ENCODE peak calls at places on chromosome 20, in nine cellular contexts. One of them, this sample, is unnamed.

GRCh38 chr20:59165794-59166709 is 2.4 kb downstream of the ZNF831 start:
- DNase-seq in stimulated activated CD4-positive, alpha-beta T cell treated with anti-CD3 and anti-CD28 coated beads, Interleukin-1b, Interleukin-23, amount 100 ng/mL, for 48 hours: peak; percentile 31
- DNase-seq in HTR-8/SVneo: no peak
- DNase-seq in T-cell: peak; percentile 50
- DNase-seq in myocyte: no peak
- DNase-seq in bronchial epithelial cell: no peak
- DNase-seq in GM13977: no peak
- DNase-seq in B cell: no peak
- DNase-seq in iris pigment epithelial cell: no peak
- DNase-seq in this sample: no peak

GRCh38 chr20:19692685-19693119 is 65.4 kb upstream of the RIN2 start:
- DNase-seq in GM13977: peak; percentile 56
- DNase-seq in bronchial epithelial cell: peak; percentile 57
- DNase-seq in B cell: peak; percentile 76
- DNase-seq in myocyte: peak; percentile 57
- DNase-seq in HTR-8/SVneo: peak; percentile 44
- DNase-seq in iris pigment epithelial cell: peak; percentile 28
- DNase-seq in T-cell: peak; percentile 23
- DNase-seq in stimulated activated CD4-positive, alpha-beta T cell treated with anti-CD3 and anti-CD28 coated beads, Interleukin-1b, Interleukin-23, amount 100 ng/mL, for 48 hours: peak; percentile 28
- DNase-seq in this sample: peak; percentile 25

GRCh38 chr20:38883081-38883980 is 42.9 kb upstream of the FAM83D start:
- DNase-seq in GM13977: no peak
- DNase-seq in stimulated activated CD4-positive, alpha-beta T cell treated with anti-CD3 and anti-CD28 coated beads, Interleukin-1b, Interleukin-23, amount 100 ng/mL, for 48 hours: no peak
- DNase-seq in myocyte: no peak
- DNase-seq in iris pigment epithelial cell: peak; percentile 9
- DNase-seq in B cell: no peak
- DNase-seq in bronchial epithelial cell: no peak
- DNase-seq in T-cell: no peak
- DNase-seq in HTR-8/SVneo: peak; percentile 49
- DNase-seq in this sample: no peak

GRCh38 chr20:33211817-33212424 is 5.2 kb upstream of the BPIFA3 start:
- DNase-seq in myocyte: peak; percentile 11
- DNase-seq in HTR-8/SVneo: peak; percentile 73
- DNase-seq in iris pigment epithelial cell: peak; percentile 63
- DNase-seq in B cell: peak; percentile 21
- DNase-seq in bronchial epithelial cell: peak; percentile 65
- DNase-seq in stimulated activated CD4-positive, alpha-beta T cell treated with anti-CD3 and anti-CD28 coated beads, Interleukin-1b, Interleukin-23, amount 100 ng/mL, for 48 hours: peak; percentile 10
- DNase-seq in T-cell: peak; percentile 8
- DNase-seq in GM13977: peak; percentile 58
- DNase-seq in this sample: peak; percentile 5

GRCh38 chr20:33124994-33125393 is 43.0 kb upstream of the BPIFA2 start:
- DNase-seq in stimulated activated CD4-positive, alpha-beta T cell treated with anti-CD3 and anti-CD28 coated beads, Interleukin-1b, Interleukin-23, amount 100 ng/mL, for 48 hours: no peak
- DNase-seq in B cell: no peak
- DNase-seq in bronchial epithelial cell: no peak
- DNase-seq in myocyte: no peak
- DNase-seq in T-cell: no peak
- DNase-seq in GM13977: no peak
- DNase-seq in HTR-8/SVneo: no peak
- DNase-seq in iris pigment epithelial cell: no peak
- DNase-seq in this sample: no peak

GRCh38 chr20:34922654-34923381 is 32.8 kb downstream of the GSS start:
- DNase-seq in GM13977: no peak
- DNase-seq in myocyte: peak; percentile 63
- DNase-seq in bronchial epithelial cell: peak; percentile 96
- DNase-seq in iris pigment epithelial cell: peak; percentile 88
- DNase-seq in stimulated activated CD4-positive, alpha-beta T cell treated with anti-CD3 and anti-CD28 coated beads, Interleukin-1b, Interleukin-23, amount 100 ng/mL, for 48 hours: no peak
- DNase-seq in T-cell: no peak
- DNase-seq in HTR-8/SVneo: peak; percentile 86
- DNase-seq in B cell: no peak
- DNase-seq in this sample: peak; percentile 80

GRCh38 chr20:46582648-46583047 is 32.2 kb upstream of the OCSTAMP start:
- DNase-seq in HTR-8/SVneo: no peak
- DNase-seq in T-cell: no peak
- DNase-seq in iris pigment epithelial cell: no peak
- DNase-seq in GM13977: no peak
- DNase-seq in stimulated activated CD4-positive, alpha-beta T cell treated with anti-CD3 and anti-CD28 coated beads, Interleukin-1b, Interleukin-23, amount 100 ng/mL, for 48 hours: no peak
- DNase-seq in bronchial epithelial cell: no peak
- DNase-seq in myocyte: no peak
- DNase-seq in B cell: no peak
- DNase-seq in this sample: no peak

GRCh38 chr20:11387189-11387754 is 530.4 kb upstream of the BTBD3 start:
- DNase-seq in T-cell: no peak
- DNase-seq in stimulated activated CD4-positive, alpha-beta T cell treated with anti-CD3 and anti-CD28 coated beads, Interleukin-1b, Interleukin-23, amount 100 ng/mL, for 48 hours: no peak
- DNase-seq in myocyte: peak; percentile 49
- DNase-seq in HTR-8/SVneo: peak; percentile 29
- DNase-seq in GM13977: no peak
- DNase-seq in B cell: no peak
- DNase-seq in iris pigment epithelial cell: peak; percentile 95
- DNase-seq in bronchial epithelial cell: peak; percentile 98
- DNase-seq in this sample: peak; percentile 97

GRCh38 chr20:34468956-34469355 is 47.3 kb upstream of the DYNLRB1 start:
- DNase-seq in iris pigment epithelial cell: no peak
- DNase-seq in HTR-8/SVneo: no peak
- DNase-seq in bronchial epithelial cell: no peak
- DNase-seq in stimulated activated CD4-positive, alpha-beta T cell treated with anti-CD3 and anti-CD28 coated beads, Interleukin-1b, Interleukin-23, amount 100 ng/mL, for 48 hours: no peak
- DNase-seq in myocyte: peak; percentile 81
- DNase-seq in B cell: no peak
- DNase-seq in GM13977: no peak
- DNase-seq in T-cell: no peak
- DNase-seq in this sample: no peak

GRCh38 chr20:51489611-51490010 is 52.9 kb downstream of the NFATC2 start:
- DNase-seq in stimulated activated CD4-positive, alpha-beta T cell treated with anti-CD3 and anti-CD28 coated beads, Interleukin-1b, Interleukin-23, amount 100 ng/mL, for 48 hours: no peak
- DNase-seq in iris pigment epithelial cell: no peak
- DNase-seq in HTR-8/SVneo: no peak
- DNase-seq in T-cell: no peak
- DNase-seq in B cell: no peak
- DNase-seq in bronchial epithelial cell: peak; percentile 16
- DNase-seq in myocyte: no peak
- DNase-seq in GM13977: no peak
- DNase-seq in this sample: peak; percentile 49

GRCh38 chr20:44896583-44896982 is 11.1 kb downstream of the YWHAB start:
- DNase-seq in iris pigment epithelial cell: peak; percentile 55
- DNase-seq in GM13977: no peak
- DNase-seq in myocyte: no peak
- DNase-seq in HTR-8/SVneo: no peak
- DNase-seq in B cell: no peak
- DNase-seq in stimulated activated CD4-positive, alpha-beta T cell treated with anti-CD3 and anti-CD28 coated beads, Interleukin-1b, Interleukin-23, amount 100 ng/mL, for 48 hours: no peak
- DNase-seq in bronchial epithelial cell: no peak
- DNase-seq in T-cell: no peak
- DNase-seq in this sample: no peak

GRCh38 chr20:59157961-59158541 is 5.6 kb upstream of the ZNF831 start:
- DNase-seq in myocyte: no peak
- DNase-seq in stimulated activated CD4-positive, alpha-beta T cell treated with anti-CD3 and anti-CD28 coated beads, Interleukin-1b, Interleukin-23, amount 100 ng/mL, for 48 hours: no peak
- DNase-seq in B cell: no peak
- DNase-seq in HTR-8/SVneo: no peak
- DNase-seq in GM13977: no peak
- DNase-seq in bronchial epithelial cell: no peak
- DNase-seq in T-cell: no peak
- DNase-seq in iris pigment epithelial cell: no peak
- DNase-seq in this sample: no peak

GRCh38 chr20:47464380-47465101 is 37.1 kb upstream of the NCOA3 start:
- DNase-seq in HTR-8/SVneo: peak; percentile 99
- DNase-seq in bronchial epithelial cell: peak; percentile 99
- DNase-seq in GM13977: no peak
- DNase-seq in iris pigment epithelial cell: peak; percentile 99
- DNase-seq in T-cell: no peak
- DNase-seq in stimulated activated CD4-positive, alpha-beta T cell treated with anti-CD3 and anti-CD28 coated beads, Interleukin-1b, Interleukin-23, amount 100 ng/mL, for 48 hours: no peak
- DNase-seq in B cell: no peak
- DNase-seq in myocyte: peak; percentile 76
- DNase-seq in this sample: peak; percentile 92

GRCh38 chr20:22312744-22313346 is 271.5 kb downstream of the FOXA2 start:
- DNase-seq in HTR-8/SVneo: no peak
- DNase-seq in stimulated activated CD4-positive, alpha-beta T cell treated with anti-CD3 and anti-CD28 coated beads, Interleukin-1b, Interleukin-23, amount 100 ng/mL, for 48 hours: no peak
- DNase-seq in myocyte: peak; percentile 64
- DNase-seq in GM13977: peak; percentile 11
- DNase-seq in T-cell: no peak
- DNase-seq in bronchial epithelial cell: peak; percentile 51
- DNase-seq in B cell: no peak
- DNase-seq in iris pigment epithelial cell: peak; percentile 32
- DNase-seq in this sample: no peak

GRCh38 chr20:58640446-58640845 is 10.6 kb upstream of the STX16 start:
- DNase-seq in myocyte: peak; percentile 88
- DNase-seq in HTR-8/SVneo: no peak
- DNase-seq in stimulated activated CD4-positive, alpha-beta T cell treated with anti-CD3 and anti-CD28 coated beads, Interleukin-1b, Interleukin-23, amount 100 ng/mL, for 48 hours: no peak
- DNase-seq in B cell: no peak
- DNase-seq in iris pigment epithelial cell: peak; percentile 95
- DNase-seq in bronchial epithelial cell: peak; percentile 32
- DNase-seq in GM13977: no peak
- DNase-seq in T-cell: no peak
- DNase-seq in this sample: peak; percentile 97

GRCh38 chr20:61442718-61443117 is 190.7 kb downstream of the CDH4 start:
- DNase-seq in myocyte: no peak
- DNase-seq in bronchial epithelial cell: no peak
- DNase-seq in stimulated activated CD4-positive, alpha-beta T cell treated with anti-CD3 and anti-CD28 coated beads, Interleukin-1b, Interleukin-23, amount 100 ng/mL, for 48 hours: no peak
- DNase-seq in B cell: no peak
- DNase-seq in GM13977: no peak
- DNase-seq in HTR-8/SVneo: no peak
- DNase-seq in T-cell: no peak
- DNase-seq in iris pigment epithelial cell: no peak
- DNase-seq in this sample: no peak

GRCh38 chr20:11051146-11051545 is 377.3 kb upstream of the JAG1 start:
- DNase-seq in bronchial epithelial cell: no peak
- DNase-seq in T-cell: no peak
- DNase-seq in iris pigment epithelial cell: no peak
- DNase-seq in myocyte: peak; percentile 47
- DNase-seq in stimulated activated CD4-positive, alpha-beta T cell treated with anti-CD3 and anti-CD28 coated beads, Interleukin-1b, Interleukin-23, amount 100 ng/mL, for 48 hours: no peak
- DNase-seq in HTR-8/SVneo: no peak
- DNase-seq in GM13977: no peak
- DNase-seq in B cell: no peak
- DNase-seq in this sample: no peak

GRCh38 chr20:35092524-35093244 is at the start of gene TRPC4AP:
- DNase-seq in stimulated activated CD4-positive, alpha-beta T cell treated with anti-CD3 and anti-CD28 coated beads, Interleukin-1b, Interleukin-23, amount 100 ng/mL, for 48 hours: peak; percentile 88
- DNase-seq in myocyte: peak; percentile 92
- DNase-seq in GM13977: peak; percentile 90
- DNase-seq in T-cell: peak; percentile 86
- DNase-seq in bronchial epithelial cell: peak; percentile 75
- DNase-seq in HTR-8/SVneo: peak; percentile 93
- DNase-seq in iris pigment epithelial cell: peak; percentile 86
- DNase-seq in B cell: peak; percentile 96
- DNase-seq in this sample: peak; percentile 67

GRCh38 chr20:46218656-46219055 is 89.6 kb downstream of the CDH22 start:
- DNase-seq in GM13977: no peak
- DNase-seq in B cell: no peak
- DNase-seq in HTR-8/SVneo: no peak
- DNase-seq in iris pigment epithelial cell: no peak
- DNase-seq in myocyte: no peak
- DNase-seq in stimulated activated CD4-positive, alpha-beta T cell treated with anti-CD3 and anti-CD28 coated beads, Interleukin-1b, Interleukin-23, amount 100 ng/mL, for 48 hours: no peak
- DNase-seq in bronchial epithelial cell: no peak
- DNase-seq in T-cell: no peak
- DNase-seq in this sample: no peak

GRCh38 chr20:63811491-63811875 is 19.6 kb downstream of the ZBTB46 start:
- DNase-seq in stimulated activated CD4-positive, alpha-beta T cell treated with anti-CD3 and anti-CD28 coated beads, Interleukin-1b, Interleukin-23, amount 100 ng/mL, for 48 hours: no peak
- DNase-seq in myocyte: no peak
- DNase-seq in GM13977: no peak
- DNase-seq in T-cell: no peak
- DNase-seq in iris pigment epithelial cell: no peak
- DNase-seq in bronchial epithelial cell: no peak
- DNase-seq in HTR-8/SVneo: no peak
- DNase-seq in B cell: no peak
- DNase-seq in this sample: no peak

GRCh38 chr20:50513169-50514034 is 3.2 kb downstream of the PTPN1 start:
- DNase-seq in iris pigment epithelial cell: peak; percentile 85
- DNase-seq in stimulated activated CD4-positive, alpha-beta T cell treated with anti-CD3 and anti-CD28 coated beads, Interleukin-1b, Interleukin-23, amount 100 ng/mL, for 48 hours: no peak
- DNase-seq in GM13977: no peak
- DNase-seq in bronchial epithelial cell: peak; percentile 85
- DNase-seq in T-cell: no peak
- DNase-seq in myocyte: peak; percentile 31
- DNase-seq in B cell: no peak
- DNase-seq in HTR-8/SVneo: no peak
- DNase-seq in this sample: peak; percentile 81

GRCh38 chr20:4165984-4166725 is 150.8 kb upstream of the RNF24 start:
- DNase-seq in myocyte: no peak
- DNase-seq in GM13977: no peak
- DNase-seq in HTR-8/SVneo: no peak
- DNase-seq in iris pigment epithelial cell: no peak
- DNase-seq in T-cell: no peak
- DNase-seq in stimulated activated CD4-positive, alpha-beta T cell treated with anti-CD3 and anti-CD28 coated beads, Interleukin-1b, Interleukin-23, amount 100 ng/mL, for 48 hours: no peak
- DNase-seq in B cell: no peak
- DNase-seq in bronchial epithelial cell: no peak
- DNase-seq in this sample: no peak

GRCh38 chr20:21048841-21049273 is 57.3 kb downstream of the LINC00237 start:
- DNase-seq in stimulated activated CD4-positive, alpha-beta T cell treated with anti-CD3 and anti-CD28 coated beads, Interleukin-1b, Interleukin-23, amount 100 ng/mL, for 48 hours: peak; percentile 32
- DNase-seq in myocyte: peak; percentile 33
- DNase-seq in bronchial epithelial cell: no peak
- DNase-seq in HTR-8/SVneo: peak; percentile 23
- DNase-seq in iris pigment epithelial cell: no peak
- DNase-seq in B cell: peak; percentile 49
- DNase-seq in GM13977: peak; percentile 60
- DNase-seq in T-cell: peak; percentile 19
- DNase-seq in this sample: no peak

GRCh38 chr20:47357296-47358051 is 975 bp upstream of the ZMYND8 start:
- DNase-seq in GM13977: peak; percentile 73
- DNase-seq in HTR-8/SVneo: peak; percentile 58
- DNase-seq in B cell: peak; percentile 77
- DNase-seq in bronchial epithelial cell: peak; percentile 76
- DNase-seq in iris pigment epithelial cell: peak; percentile 98
- DNase-seq in myocyte: peak; percentile 95
- DNase-seq in T-cell: peak; percentile 68
- DNase-seq in stimulated activated CD4-positive, alpha-beta T cell treated with anti-CD3 and anti-CD28 coated beads, Interleukin-1b, Interleukin-23, amount 100 ng/mL, for 48 hours: peak; percentile 62
- DNase-seq in this sample: peak; percentile 89

GRCh38 chr20:51500311-51500710 is 42.2 kb downstream of the NFATC2 start:
- DNase-seq in HTR-8/SVneo: no peak
- DNase-seq in B cell: peak; percentile 51
- DNase-seq in bronchial epithelial cell: peak; percentile 83
- DNase-seq in GM13977: peak; percentile 88
- DNase-seq in stimulated activated CD4-positive, alpha-beta T cell treated with anti-CD3 and anti-CD28 coated beads, Interleukin-1b, Interleukin-23, amount 100 ng/mL, for 48 hours: peak; percentile 56
- DNase-seq in T-cell: peak; percentile 59
- DNase-seq in myocyte: no peak
- DNase-seq in iris pigment epithelial cell: no peak
- DNase-seq in this sample: peak; percentile 31

GRCh38 chr20:49887251-49887827 is 28.0 kb downstream of the SPATA2 start:
- DNase-seq in stimulated activated CD4-positive, alpha-beta T cell treated with anti-CD3 and anti-CD28 coated beads, Interleukin-1b, Interleukin-23, amount 100 ng/mL, for 48 hours: no peak
- DNase-seq in iris pigment epithelial cell: peak; percentile 41
- DNase-seq in B cell: no peak
- DNase-seq in HTR-8/SVneo: no peak
- DNase-seq in GM13977: no peak
- DNase-seq in bronchial epithelial cell: no peak
- DNase-seq in T-cell: no peak
- DNase-seq in myocyte: peak; percentile 85
- DNase-seq in this sample: peak; percentile 8

GRCh38 chr20:56859751-56860366 is 230.8 kb downstream of the TFAP2C start:
- DNase-seq in T-cell: no peak
- DNase-seq in iris pigment epithelial cell: no peak
- DNase-seq in HTR-8/SVneo: no peak
- DNase-seq in B cell: no peak
- DNase-seq in myocyte: no peak
- DNase-seq in GM13977: no peak
- DNase-seq in stimulated activated CD4-positive, alpha-beta T cell treated with anti-CD3 and anti-CD28 coated beads, Interleukin-1b, Interleukin-23, amount 100 ng/mL, for 48 hours: no peak
- DNase-seq in bronchial epithelial cell: no peak
- DNase-seq in this sample: no peak

GRCh38 chr20:1272368-1273155 is 6.5 kb downstream of the SNPH start:
- DNase-seq in GM13977: no peak
- DNase-seq in myocyte: no peak
- DNase-seq in T-cell: no peak
- DNase-seq in HTR-8/SVneo: no peak
- DNase-seq in bronchial epithelial cell: no peak
- DNase-seq in iris pigment epithelial cell: no peak
- DNase-seq in stimulated activated CD4-positive, alpha-beta T cell treated with anti-CD3 and anti-CD28 coated beads, Interleukin-1b, Interleukin-23, amount 100 ng/mL, for 48 hours: no peak
- DNase-seq in B cell: no peak
- DNase-seq in this sample: no peak

This sample was measured in astrocyte.